ENCODE peak calls at places on chromosome 19, in four cellular contexts. H is NT2/D1; T is A172; F is stimulated activated CD8-positive, alpha-beta memory T cell treated with anti-CD3 and anti-CD28 coated beads, Interleukin-4, amount 100 ng/mL, for 1 hour. Z is an unnamed sample.
A peak's percentile ranks its signal among the peaks of the same experiment; 100 is the strongest.

GRCh38 chr19:38729653-38730469 is 14.4 kb downstream of the CAPN12 start:
- DNase-seq in H (peak; percentile 43), T (peak; percentile 54), F (peak; percentile 54), Z (no peak)

GRCh38 chr19:2221250-2221831 is 14.8 kb downstream of the PLEKHJ1 start:
- DNase-seq in H (no peak), T (no peak), F (no peak), Z (no peak)

GRCh38 chr19:36060430-36060829 is 5.7 kb downstream of the WDR62 start:
- DNase-seq in H (no peak), T (peak; percentile 51), F (no peak), Z (no peak)

GRCh38 chr19:30690935-30691505 is 318.8 kb downstream of the ZNF536 start:
- DNase-seq in H (no peak), T (no peak), F (no peak), Z (no peak)

GRCh38 chr19:14686411-14686810 is 3.4 kb upstream of the ZNF333 start:
- DNase-seq in H (peak; percentile 8), T (peak; percentile 26), F (no peak), Z (no peak)

GRCh38 chr19:43395561-43395960 is 19.1 kb upstream of the TEX101 start:
- DNase-seq in H (no peak), T (no peak), F (no peak), Z (no peak)

GRCh38 chr19:47819841-47820244 is 1.9 kb upstream of the CRX start:
- DNase-seq in H (peak; percentile 68), T (no peak), F (no peak), Z (peak; percentile 25)

GRCh38 chr19:55636723-55637122 is 4.1 kb upstream of the ZNF580 start:
- DNase-seq in H (no peak), T (no peak), F (no peak), Z (no peak)

GRCh38 chr19:29926031-29926430 is 16.0 kb upstream of the URI1 start:
- DNase-seq in H (no peak), T (no peak), F (no peak), Z (no peak)

GRCh38 chr19:1513492-1514294 is 874 bp upstream of the ADAMTSL5 start:
- DNase-seq in H (no peak), T (peak; percentile 63), F (no peak), Z (no peak)

GRCh38 chr19:23070353-23070781 is 46.5 kb upstream of the ZNF730 start:
- DNase-seq in H (peak; percentile 79), T (no peak), F (no peak), Z (peak; percentile 29)

GRCh38 chr19:18683109-18683954 is at the start of gene CRTC1:
- DNase-seq in H (peak; percentile 73), T (peak; percentile 69), F (peak; percentile 71), Z (no peak)

GRCh38 chr19:52453324-52454094 is at the start of gene ZNF578:
- DNase-seq in H (peak; percentile 89), T (no peak), F (peak; percentile 5), Z (peak; percentile 68)